ENCODE peak calls at places on chromosomes 7 and 10, in five cellular contexts. One of them, this sample, is unnamed.

GRCh38 chr7:125481323-125481722 is 551.7 kb upstream of the POT1 start:
- DNase-seq in chondrocyte: no peak
- DNase-seq in activated effector memory CD4-positive, alpha-beta T cell treated with anti-CD3 and anti-CD28 coated beads, Interleukin-2, amount 50 U/mL, for 16 hours: no peak
- DNase-seq in substantia nigra: no peak
- DNase-seq in cardiac septum: no peak
- DNase-seq in this sample: no peak

GRCh38 chr10:53111529-53111928 is 338.9 kb upstream of the MBL2 start:
- DNase-seq in chondrocyte: no peak
- DNase-seq in cardiac septum: no peak
- DNase-seq in substantia nigra: no peak
- DNase-seq in activated effector memory CD4-positive, alpha-beta T cell treated with anti-CD3 and anti-CD28 coated beads, Interleukin-2, amount 50 U/mL, for 16 hours: no peak
- DNase-seq in this sample: no peak

GRCh38 chr7:111126987-111127386 is 36.1 kb downstream of the LRRN3 start:
- DNase-seq in cardiac septum: no peak
- DNase-seq in activated effector memory CD4-positive, alpha-beta T cell treated with anti-CD3 and anti-CD28 coated beads, Interleukin-2, amount 50 U/mL, for 16 hours: no peak
- DNase-seq in chondrocyte: no peak
- DNase-seq in substantia nigra: no peak
- DNase-seq in this sample: no peak

GRCh38 chr10:93716771-93717170 is 14.4 kb upstream of the FRA10AC1 start:
- DNase-seq in cardiac septum: no peak
- DNase-seq in substantia nigra: no peak
- DNase-seq in chondrocyte: no peak
- DNase-seq in activated effector memory CD4-positive, alpha-beta T cell treated with anti-CD3 and anti-CD28 coated beads, Interleukin-2, amount 50 U/mL, for 16 hours: no peak
- DNase-seq in this sample: no peak

GRCh38 chr7:37510043-37510634 is 61.5 kb upstream of the ELMO1 start:
- DNase-seq in cardiac septum: no peak
- DNase-seq in substantia nigra: no peak
- DNase-seq in activated effector memory CD4-positive, alpha-beta T cell treated with anti-CD3 and anti-CD28 coated beads, Interleukin-2, amount 50 U/mL, for 16 hours: no peak
- DNase-seq in chondrocyte: no peak
- DNase-seq in this sample: no peak

GRCh38 chr7:139711991-139712753 is 65.6 kb downstream of the HIPK2 start:
- DNase-seq in substantia nigra: no peak
- DNase-seq in cardiac septum: no peak
- DNase-seq in activated effector memory CD4-positive, alpha-beta T cell treated with anti-CD3 and anti-CD28 coated beads, Interleukin-2, amount 50 U/mL, for 16 hours: no peak
- DNase-seq in chondrocyte: no peak
- DNase-seq in this sample: no peak

GRCh38 chr7:15495170-15495569 is 66.6 kb downstream of the AGMO start:
- DNase-seq in cardiac septum: no peak
- DNase-seq in substantia nigra: no peak
- DNase-seq in chondrocyte: no peak
- DNase-seq in activated effector memory CD4-positive, alpha-beta T cell treated with anti-CD3 and anti-CD28 coated beads, Interleukin-2, amount 50 U/mL, for 16 hours: no peak
- DNase-seq in this sample: no peak

GRCh38 chr10:99768430-99769011 is 13.9 kb upstream of the ABCC2 start:
- DNase-seq in substantia nigra: no peak
- DNase-seq in chondrocyte: no peak
- DNase-seq in cardiac septum: no peak
- DNase-seq in activated effector memory CD4-positive, alpha-beta T cell treated with anti-CD3 and anti-CD28 coated beads, Interleukin-2, amount 50 U/mL, for 16 hours: no peak
- DNase-seq in this sample: no peak

GRCh38 chr7:141551080-141551772 is at the start of gene AGK:
- DNase-seq in cardiac septum: peak; percentile 84
- DNase-seq in chondrocyte: peak; percentile 90
- DNase-seq in substantia nigra: peak; percentile 45
- DNase-seq in activated effector memory CD4-positive, alpha-beta T cell treated with anti-CD3 and anti-CD28 coated beads, Interleukin-2, amount 50 U/mL, for 16 hours: peak; percentile 91
- DNase-seq in this sample: peak; percentile 70

GRCh38 chr7:123637203-123637602 is 18.5 kb upstream of the LMOD2 start:
- DNase-seq in chondrocyte: no peak
- DNase-seq in substantia nigra: no peak
- DNase-seq in activated effector memory CD4-positive, alpha-beta T cell treated with anti-CD3 and anti-CD28 coated beads, Interleukin-2, amount 50 U/mL, for 16 hours: no peak
- DNase-seq in cardiac septum: no peak
- DNase-seq in this sample: no peak

GRCh38 chr7:16202298-16202697 is 219.0 kb downstream of the CRPPA start:
- DNase-seq in activated effector memory CD4-positive, alpha-beta T cell treated with anti-CD3 and anti-CD28 coated beads, Interleukin-2, amount 50 U/mL, for 16 hours: no peak
- DNase-seq in substantia nigra: no peak
- DNase-seq in cardiac septum: no peak
- DNase-seq in chondrocyte: no peak
- DNase-seq in this sample: no peak

GRCh38 chr7:31098606-31099360 is 46.7 kb downstream of the ADCYAP1R1 start:
- DNase-seq in cardiac septum: no peak
- DNase-seq in substantia nigra: no peak
- DNase-seq in chondrocyte: no peak
- DNase-seq in activated effector memory CD4-positive, alpha-beta T cell treated with anti-CD3 and anti-CD28 coated beads, Interleukin-2, amount 50 U/mL, for 16 hours: peak; percentile 37
- DNase-seq in this sample: peak; percentile 21

GRCh38 chr7:100566018-100566531 is 7.6 kb downstream of the SAP25 start:
- DNase-seq in chondrocyte: no peak
- DNase-seq in substantia nigra: no peak
- DNase-seq in cardiac septum: no peak
- DNase-seq in activated effector memory CD4-positive, alpha-beta T cell treated with anti-CD3 and anti-CD28 coated beads, Interleukin-2, amount 50 U/mL, for 16 hours: no peak
- DNase-seq in this sample: no peak

GRCh38 chr10:2119316-2119715 is 382.0 kb upstream of the ADARB2 start:
- DNase-seq in activated effector memory CD4-positive, alpha-beta T cell treated with anti-CD3 and anti-CD28 coated beads, Interleukin-2, amount 50 U/mL, for 16 hours: no peak
- DNase-seq in substantia nigra: no peak
- DNase-seq in cardiac septum: no peak
- DNase-seq in chondrocyte: no peak
- DNase-seq in this sample: no peak

GRCh38 chr7:22430457-22430856 is 69.5 kb downstream of the STEAP1B start:
- DNase-seq in chondrocyte: no peak
- DNase-seq in cardiac septum: no peak
- DNase-seq in activated effector memory CD4-positive, alpha-beta T cell treated with anti-CD3 and anti-CD28 coated beads, Interleukin-2, amount 50 U/mL, for 16 hours: no peak
- DNase-seq in substantia nigra: no peak
- DNase-seq in this sample: no peak

GRCh38 chr7:55250313-55250712 is 114.8 kb upstream of the LANCL2 start:
- DNase-seq in chondrocyte: no peak
- DNase-seq in cardiac septum: no peak
- DNase-seq in activated effector memory CD4-positive, alpha-beta T cell treated with anti-CD3 and anti-CD28 coated beads, Interleukin-2, amount 50 U/mL, for 16 hours: no peak
- DNase-seq in substantia nigra: no peak
- DNase-seq in this sample: no peak

GRCh38 chr10:50883624-50884023 is 1.8 kb downstream of the A1CF start:
- DNase-seq in cardiac septum: no peak
- DNase-seq in chondrocyte: no peak
- DNase-seq in activated effector memory CD4-positive, alpha-beta T cell treated with anti-CD3 and anti-CD28 coated beads, Interleukin-2, amount 50 U/mL, for 16 hours: no peak
- DNase-seq in substantia nigra: no peak
- DNase-seq in this sample: no peak

This sample was measured in RWPE2.